ENCODE peak calls at places on chromosomes 6 and 20, in nine cellular contexts. Y, P, D, O, U, L, E, X and K are unnamed samples.

GRCh38 chr6:113879186-113880096 is 22.3 kb downstream of the MARCKS start:
- DNase-seq in E (peak), P (no peak), D (no peak), X (peak), O (no peak), U (peak), Y (peak), L (no peak), K (no peak)

GRCh38 chr6:155011997-155012396 is 16.9 kb downstream of the TIAM2 start:
- DNase-seq in D (no peak), L (no peak), X (no peak), O (no peak), Y (no peak), E (no peak), U (no peak), P (no peak), K (no peak)

GRCh38 chr6:162151050-162151658 is 576.4 kb downstream of the PRKN start:
- DNase-seq in D (no peak), O (no peak), E (no peak), L (no peak), P (no peak), Y (no peak), U (no peak), X (no peak), K (no peak)

GRCh38 chr6:52725133-52725529 is 38.1 kb downstream of the GSTA2 start:
- DNase-seq in U (no peak), E (peak), P (no peak), L (no peak), X (no peak), O (no peak), Y (no peak), D (no peak), K (no peak)

GRCh38 chr6:50030777-50031562 is 9.2 kb upstream of the DEFB110 start:
- DNase-seq in X (no peak), E (no peak), D (no peak), O (no peak), L (no peak), Y (peak), U (peak), P (no peak), K (no peak)

GRCh38 chr6:104940238-104940880 is 16.5 kb upstream of the LIN28B start:
- DNase-seq in X (no peak), Y (peak), L (no peak), P (no peak), D (no peak), U (peak), O (no peak), E (no peak), K (peak)

GRCh38 chr6:169956580-169956979 is 205.2 kb downstream of the ERMARD start:
- DNase-seq in X (no peak), O (no peak), L (no peak), D (no peak), Y (peak), U (no peak), E (no peak), P (no peak), K (no peak)

GRCh38 chr6:31806470-31807272 is at the start of gene LSM2:
- DNase-seq in Y (peak), O (peak), P (peak), X (peak), E (peak), U (peak), L (peak), D (peak), K (peak)

GRCh38 chr6:111831408-111831807 is 41.8 kb downstream of the FYN start:
- DNase-seq in P (no peak), Y (no peak), E (no peak), D (no peak), X (no peak), O (no peak), U (no peak), L (no peak), K (no peak)

GRCh38 chr20:61387204-61387958 is 135.3 kb downstream of the CDH4 start:
- DNase-seq in P (peak), O (no peak), X (no peak), D (no peak), Y (peak), U (peak), E (no peak), L (no peak), K (peak)

GRCh38 chr6:94751641-94752329 is 825.5 kb upstream of the MANEA start:
- DNase-seq in U (peak), L (no peak), X (no peak), D (no peak), O (no peak), E (no peak), P (no peak), Y (no peak), K (no peak)

GRCh38 chr20:59988141-59988540 is 29.9 kb downstream of the CDH26 start:
- DNase-seq in D (no peak), E (no peak), O (no peak), P (peak), X (no peak), U (peak), Y (no peak), L (no peak), K (no peak)

GRCh38 chr6:38639498-38640215 is at the start of gene BTBD9:
- DNase-seq in X (peak), Y (peak), P (peak), U (peak), D (peak), O (peak), E (peak), L (peak), K (peak)

GRCh38 chr6:99424761-99425646 is at the start of gene PNISR:
- DNase-seq in Y (peak), E (peak), D (peak), X (peak), L (peak), O (peak), U (peak), P (peak), K (peak)

GRCh38 chr20:18362916-18363315 is 74.6 kb downstream of the ZNF133 start:
- DNase-seq in L (no peak), X (no peak), E (no peak), D (no peak), Y (no peak), U (no peak), P (no peak), O (no peak), K (no peak)

GRCh38 chr20:46014517-46015396 is 6.0 kb downstream of the MMP9 start:
- DNase-seq in O (no peak), X (no peak), E (no peak), D (no peak), U (no peak), L (no peak), Y (no peak), P (no peak), K (no peak)

GRCh38 chr6:84633771-84634170 is 130.6 kb downstream of the TBX18 start:
- DNase-seq in Y (no peak), U (no peak), O (no peak), E (no peak), P (no peak), X (no peak), L (no peak), D (no peak), K (no peak)

GRCh38 chr6:6785163-6785521 is 196.6 kb downstream of the LY86 start:
- DNase-seq in U (no peak), D (no peak), P (no peak), X (no peak), Y (no peak), L (no peak), E (no peak), O (no peak), K (no peak)

GRCh38 chr6:11093065-11093590 is 506 bp upstream of the SMIM13 start:
- DNase-seq in Y (no peak), D (no peak), X (no peak), E (peak), O (no peak), P (no peak), U (no peak), L (no peak), K (no peak)

GRCh38 chr20:23125159-23125558 is 39.0 kb upstream of the CD93 start:
- DNase-seq in U (no peak), P (no peak), L (no peak), Y (no peak), D (no peak), X (no peak), O (no peak), E (no peak), K (no peak)

GRCh38 chr6:165677091-165677490 is 14.1 kb upstream of the PDE10A start:
- DNase-seq in O (no peak), D (no peak), E (no peak), U (no peak), Y (no peak), P (no peak), L (no peak), X (no peak), K (no peak)

GRCh38 chr6:66638099-66638498 is 931.1 kb upstream of the EYS start:
- DNase-seq in U (no peak), D (no peak), E (no peak), Y (no peak), P (no peak), X (no peak), L (no peak), O (no peak), K (no peak)

GRCh38 chr20:24502184-24502583 is 32.8 kb downstream of the SYNDIG1 start:
- DNase-seq in O (no peak), Y (peak), E (no peak), P (no peak), U (no peak), X (no peak), D (no peak), L (no peak), K (peak)

GRCh38 chr20:35122787-35123405 is 24.2 kb downstream of the EDEM2 start:
- DNase-seq in D (no peak), X (no peak), E (no peak), P (no peak), Y (no peak), U (no peak), O (no peak), L (no peak), K (no peak)

GRCh38 chr6:41406821-41407787 is 71.7 kb downstream of the NCR2 start:
- DNase-seq in E (no peak), Y (no peak), P (no peak), O (no peak), L (no peak), X (no peak), D (no peak), U (peak), K (no peak)

GRCh38 chr20:44734938-44735337 is 10.7 kb upstream of the KCNK15 start:
- DNase-seq in Y (no peak), X (no peak), P (no peak), L (no peak), O (no peak), E (no peak), D (no peak), U (peak), K (no peak)

DNA sequence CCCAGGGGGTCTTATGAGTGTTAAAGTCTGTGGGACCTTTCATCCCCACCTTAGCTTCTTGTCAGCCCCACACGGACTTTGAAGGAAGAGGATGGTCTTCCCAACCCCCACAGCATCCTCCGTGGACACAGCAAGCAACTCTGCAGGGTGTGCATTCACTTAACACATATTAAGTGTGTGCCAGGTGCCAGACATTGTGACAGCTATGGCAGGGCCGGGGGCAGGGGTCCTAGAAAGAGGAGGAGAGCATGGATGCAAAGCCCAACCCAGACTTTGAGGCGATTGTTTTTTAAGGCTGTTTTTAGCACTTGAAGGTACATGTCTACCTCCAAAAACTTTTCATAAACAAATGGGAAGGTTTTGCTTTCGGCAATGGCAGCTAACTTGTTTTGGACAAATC is 121.6 kb upstream of the KCNG1 start:
- DNase-seq in D (no peak), X (no peak), O (no peak), U (peak), L (no peak), P (no peak), E (no peak), Y (no peak), K (no peak)
- H3K27ac ChIP-seq in D (no peak), X (no peak), O (no peak), U (no peak), L (no peak), P (no peak), E (no peak), Y (no peak), K (no peak)

GRCh38 chr6:106360410-106360988 is at the start of gene CRYBG1:
- DNase-seq in Y (peak), O (peak), L (peak), D (no peak), U (peak), X (peak), P (peak), E (peak), K (no peak)
- H3K27ac ChIP-seq in Y (no peak), O (no peak), L (no peak), D (no peak), U (no peak), X (no peak), P (peak), E (peak), K (no peak)

GRCh38 chr20:63692436-63693078 is 3.9 kb upstream of the TNFRSF6B start:
- DNase-seq in Y (no peak), X (no peak), U (no peak), D (no peak), P (no peak), E (no peak), O (no peak), L (no peak), K (no peak)
- H3K27ac ChIP-seq in Y (no peak), X (no peak), U (no peak), D (no peak), P (no peak), E (peak), O (no peak), L (no peak), K (no peak)

DNA sequence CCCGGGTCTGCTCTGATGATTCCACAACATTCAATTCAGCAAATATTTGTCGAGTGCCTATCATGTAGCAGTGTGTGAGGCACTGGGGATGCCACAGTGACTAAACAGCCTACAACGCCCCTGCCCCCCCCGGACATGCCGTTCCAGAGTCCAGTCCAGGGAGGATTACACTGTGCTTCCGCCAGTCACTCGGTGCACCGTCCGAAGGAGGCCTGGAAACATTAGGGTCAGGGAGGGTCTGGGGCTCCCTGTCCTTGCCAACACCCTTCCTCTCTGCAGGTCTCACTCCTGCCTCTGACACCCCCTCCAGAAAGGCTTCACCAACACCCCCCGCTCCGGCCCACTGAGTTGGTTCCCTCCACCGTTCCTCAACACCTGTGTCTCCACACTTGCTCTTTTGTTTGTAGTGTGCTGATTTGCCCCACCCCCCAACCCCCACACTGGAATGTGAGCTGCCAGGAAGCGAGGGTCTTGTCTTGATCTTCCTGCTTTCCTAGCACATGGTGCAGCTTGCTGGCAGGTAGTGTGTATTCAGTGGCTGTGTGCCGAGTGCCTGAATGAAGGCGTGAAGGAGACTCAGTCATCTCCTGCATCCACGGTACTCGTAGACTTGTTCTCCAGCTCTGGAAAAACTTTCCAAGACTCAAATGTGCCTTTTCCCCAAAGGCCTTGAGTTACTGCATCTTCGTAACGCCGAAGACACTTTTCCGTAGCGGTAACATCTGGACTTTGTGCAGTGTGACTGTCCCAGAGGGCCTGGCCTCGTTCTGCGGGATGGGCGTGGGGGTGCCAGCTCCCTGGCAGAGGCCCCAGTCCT is 150.4 kb downstream of the ZDHHC14 start:
- DNase-seq in D (no peak), E (peak), L (no peak), X (no peak), O (no peak), P (no peak), Y (no peak), U (peak), K (no peak)
- H3K27ac ChIP-seq in D (no peak), E (peak), L (no peak), X (no peak), O (no peak), P (no peak), Y (no peak), U (no peak), K (no peak)

GRCh38 chr6:109010703-109011102 is 83.9 kb downstream of the SESN1 start:
- DNase-seq in P (no peak), U (no peak), E (no peak), X (no peak), Y (no peak), L (no peak), D (no peak), O (no peak), K (no peak)

GRCh38 chr6:109008061-109008460 is 86.6 kb downstream of the SESN1 start:
- DNase-seq in O (no peak), E (no peak), L (no peak), P (no peak), Y (no peak), D (no peak), U (no peak), X (no peak), K (no peak)

GRCh38 chr6:109008951-109009760 is 85.5 kb downstream of the SESN1 start:
- DNase-seq in O (peak), U (peak), L (peak), Y (peak), E (peak), X (peak), D (peak), P (peak), K (peak)

GRCh38 chr6:109008537-109008950 is 86.1 kb downstream of the SESN1 start:
- DNase-seq in Y (no peak), E (no peak), L (no peak), O (peak), P (no peak), U (no peak), X (no peak), D (no peak), K (no peak)

GRCh38 chr6:109009761-109010612 is 84.7 kb downstream of the SESN1 start:
- DNase-seq in L (no peak), D (no peak), U (no peak), E (no peak), P (no peak), X (no peak), Y (no peak), O (no peak), K (no peak)
- H3K27ac ChIP-seq in L (peak), D (peak), U (no peak), E (peak), P (peak), X (peak), Y (peak), O (peak), K (peak)

GRCh38 chr6:5084192-5084786 is 852 bp upstream of the PPP1R3G start:
- DNase-seq in Y (peak), P (peak), O (no peak), U (no peak), X (peak), E (peak), L (no peak), D (no peak), K (no peak)
- H3K27ac ChIP-seq in Y (no peak), P (peak), O (no peak), U (no peak), X (peak), E (peak), L (no peak), D (peak), K (peak)

GRCh38 chr6:136721467-136721866 is 70.8 kb downstream of the MAP3K5 start:
- DNase-seq in E (no peak), P (no peak), Y (no peak), U (no peak), X (no peak), L (no peak), O (no peak), D (no peak), K (no peak)

GRCh38 chr6:136720045-136720760 is 72.1 kb downstream of the MAP3K5 start:
- DNase-seq in D (no peak), P (no peak), L (no peak), X (no peak), U (no peak), Y (no peak), O (no peak), E (no peak), K (no peak)

GRCh38 chr6:136718486-136718885 is 73.8 kb downstream of the MAP3K5 start:
- DNase-seq in Y (no peak), X (no peak), E (no peak), D (no peak), P (no peak), U (no peak), O (no peak), L (no peak), K (no peak)

GRCh38 chr6:136717297-136717990 is 74.8 kb downstream of the MAP3K5 start:
- DNase-seq in O (no peak), L (no peak), P (no peak), X (no peak), E (no peak), D (no peak), Y (no peak), U (no peak), K (no peak)

GRCh38 chr6:136719280-136720044 is 72.8 kb downstream of the MAP3K5 start:
- DNase-seq in O (no peak), E (no peak), P (no peak), L (no peak), D (no peak), U (no peak), Y (no peak), X (no peak), K (no peak)
- H3K27ac ChIP-seq in O (no peak), E (no peak), P (no peak), L (no peak), D (no peak), U (no peak), Y (no peak), X (no peak), K (peak)

DNA sequence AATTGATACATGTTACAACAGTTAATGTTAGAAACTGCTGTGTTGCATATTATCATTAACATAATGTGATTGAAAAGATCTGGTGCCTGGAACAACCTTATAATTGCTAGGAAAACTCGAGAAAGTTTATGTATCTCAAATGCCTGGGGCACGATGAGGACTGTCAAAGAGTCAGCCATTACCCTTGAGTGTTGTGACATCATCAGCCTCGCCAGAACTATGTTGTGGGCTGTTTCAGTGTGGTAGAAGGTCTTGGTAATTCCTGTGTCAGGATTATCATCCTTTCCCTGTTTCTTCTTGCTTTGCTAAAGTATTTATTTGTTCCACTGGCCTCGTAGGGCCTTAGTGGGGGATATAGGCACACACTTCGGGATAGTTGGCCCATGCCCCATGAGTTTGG is 185.1 kb downstream of the DTNBP1 start:
- DNase-seq in L (no peak), U (no peak), D (no peak), O (no peak), E (no peak), Y (no peak), P (no peak), X (no peak), K (no peak)
- H3K27ac ChIP-seq in L (no peak), U (no peak), D (no peak), O (no peak), E (no peak), Y (no peak), P (no peak), X (no peak), K (no peak)